ENCODE peak calls at places on chromosomes 13 and 19, in nine cellular contexts. G is CD8-positive, alpha-beta T cell; N is A549; X is fibroblast of mammary gland; W is heart left ventricle; U is astrocyte of the spinal cord; K is cardiac fibroblast; Q is mucosa of descending colon; A is upper lobe of left lung. P is an unnamed sample.
A peak's percentile ranks its signal among the peaks of the same experiment; 100 is the strongest.

GRCh38 chr19:58265100-58265499 is 13.7 kb upstream of the ZNF8 start:
- DNase-seq in G (no peak), N (no peak), X (no peak), W (no peak), U (no peak), K (no peak), Q (no peak), A (no peak), P (no peak)

GRCh38 chr13:90732049-90732448 is 615.4 kb upstream of the MIR17HG start:
- DNase-seq in G (no peak), N (peak; percentile 8), X (no peak), W (no peak), U (no peak), K (no peak), Q (no peak), A (no peak), P (no peak)

GRCh38 chr13:27830010-27830409 is 37.7 kb downstream of the GSX1 start:
- DNase-seq in G (peak; percentile 79), N (peak; percentile 35), X (no peak), W (peak; percentile 80), U (peak; percentile 15), K (peak; percentile 27), Q (peak; percentile 82), A (peak; percentile 93), P (no peak)

GRCh38 chr19:2782357-2782935 is 627 bp downstream of the SGTA start:
- DNase-seq in G (no peak), N (no peak), X (no peak), W (no peak), U (no peak), K (peak; percentile 15), Q (no peak), A (no peak), P (no peak)

GRCh38 chr13:40639226-40639681 is 27.2 kb downstream of the FOXO1 start:
- DNase-seq in G (no peak), N (no peak), X (peak; percentile 79), W (no peak), U (no peak), K (peak; percentile 67), Q (no peak), A (no peak), P (peak; percentile 70)

GRCh38 chr13:95073826-95074345 is 227.4 kb downstream of the ABCC4 start:
- DNase-seq in G (no peak), N (no peak), X (no peak), W (no peak), U (peak; percentile 18), K (no peak), Q (no peak), A (no peak), P (no peak)

GRCh38 chr19:12647490-12648071 is 19.0 kb downstream of the MAN2B1 start:
- DNase-seq in G (no peak), N (no peak), X (no peak), W (peak; percentile 81), U (no peak), K (peak; percentile 47), Q (peak; percentile 90), A (peak; percentile 89), P (no peak)

GRCh38 chr19:55258476-55258827 is 365 bp downstream of the PPP6R1 start:
- DNase-seq in G (no peak), N (no peak), X (no peak), W (no peak), U (no peak), K (no peak), Q (no peak), A (peak; percentile 91), P (no peak)

GRCh38 chr19:41746593-41747227 is 8.6 kb upstream of the CEACAM6 start:
- DNase-seq in G (peak; percentile 56), N (peak; percentile 87), X (peak; percentile 57), W (no peak), U (peak; percentile 36), K (peak; percentile 71), Q (no peak), A (no peak), P (no peak)

GRCh38 chr19:58509731-58510083 is 2.1 kb downstream of the SLC27A5 start:
- DNase-seq in G (no peak), N (no peak), X (no peak), W (no peak), U (no peak), K (no peak), Q (no peak), A (no peak), P (no peak)

GRCh38 chr13:60574706-60575105 is 177.7 kb downstream of the TDRD3 start:
- DNase-seq in G (no peak), N (no peak), X (no peak), W (no peak), U (no peak), K (no peak), Q (no peak), A (no peak), P (no peak)

GRCh38 chr19:29872224-29872731 is 60.5 kb downstream of the CCNE1 start:
- DNase-seq in G (no peak), N (peak; percentile 45), X (no peak), W (no peak), U (no peak), K (peak; percentile 36), Q (no peak), A (peak; percentile 65), P (no peak)

GRCh38 chr19:11295665-11296245 is at the start of gene TSPAN16:
- DNase-seq in G (no peak), N (no peak), X (no peak), W (no peak), U (no peak), K (no peak), Q (peak; percentile 46), A (no peak), P (no peak)
- TF ChIP-seq CTCF in G (no peak), N (no peak), X (no peak), W (no peak), U (peak; percentile 18), K (no peak), Q (no peak), A (no peak), P (peak; percentile 22)

DNA sequence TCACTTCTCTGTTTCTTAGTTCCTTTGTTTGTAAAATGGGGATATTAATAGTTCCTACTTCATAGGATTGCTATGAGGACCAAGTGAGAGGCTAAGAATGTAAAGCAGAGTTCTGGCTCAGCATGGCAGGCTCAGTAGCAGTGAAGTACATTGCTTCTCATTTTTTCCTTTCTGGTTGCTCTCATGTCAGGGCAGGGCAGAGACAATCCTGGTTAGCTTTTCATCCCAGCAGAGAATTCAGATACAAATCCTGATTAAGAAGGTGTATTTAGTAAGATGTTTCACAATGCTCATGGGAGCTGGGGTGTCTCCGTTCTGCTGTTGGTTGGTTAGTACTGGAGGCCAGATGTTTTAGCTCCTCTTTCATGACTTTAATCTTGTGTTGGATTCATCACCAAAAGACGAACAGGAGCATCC is 42.9 kb downstream of the WASF3 start:
- DNase-seq in G (no peak), N (no peak), X (peak; percentile 81), W (no peak), U (no peak), K (peak; percentile 46), Q (no peak), A (no peak), P (no peak)
- H3K4me3 ChIP-seq in G (no peak overlapping the region), N (no peak overlapping the region), X (no peak overlapping the region), W (no peak overlapping the region), U (no peak overlapping the region), K (no peak overlapping the region), Q (no peak overlapping the region), A (no peak overlapping the region), P (no peak overlapping the region)

GRCh38 chr19:1469936-1470863 is 8.8 kb downstream of the C19orf25 start:
- DNase-seq in G (peak; percentile 83), N (no peak), X (no peak), W (no peak), U (no peak), K (no peak), Q (peak; percentile 77), A (peak; percentile 90), P (no peak)

GRCh38 chr19:1470864-1471513 is 8.0 kb downstream of the C19orf25 start:
- DNase-seq in G (no peak), N (no peak), X (no peak), W (no peak), U (no peak), K (no peak), Q (no peak), A (peak; percentile 86), P (no peak)

GRCh38 chr19:1472227-1473055 is 6.6 kb downstream of the C19orf25 start:
- DNase-seq in G (no peak), N (no peak), X (no peak), W (no peak), U (no peak), K (no peak), Q (no peak), A (peak; percentile 80), P (no peak)

GRCh38 chr19:1473056-1473400 is 6.0 kb downstream of the C19orf25 start:
- DNase-seq in G (no peak), N (no peak), X (no peak), W (no peak), U (no peak), K (no peak), Q (peak; percentile 22), A (no peak), P (no peak)

GRCh38 chr19:1471514-1472107 is 7.4 kb downstream of the C19orf25 start:
- DNase-seq in G (no peak), N (no peak), X (no peak), W (no peak), U (no peak), K (no peak), Q (no peak), A (peak; percentile 29), P (no peak)
- TF ChIP-seq CTCF in G (no peak), N (no peak), X (peak; percentile 1), W (no peak), U (no peak), K (no peak), Q (no peak), A (no peak), P (peak; percentile 28)

GRCh38 chr13:30736461-30736860 is 1.1 kb downstream of the ALOX5AP start:
- DNase-seq in G (no peak), N (no peak), X (no peak), W (no peak), U (no peak), K (no peak), Q (no peak), A (no peak), P (no peak)

GRCh38 chr13:30738526-30738925 is 3.2 kb downstream of the ALOX5AP start:
- DNase-seq in G (no peak), N (no peak), X (no peak), W (no peak), U (no peak), K (no peak), Q (no peak), A (no peak), P (no peak)

GRCh38 chr13:30737511-30738342 is 2.4 kb downstream of the ALOX5AP start:
- DNase-seq in G (no peak), N (no peak), X (no peak), W (no peak), U (no peak), K (no peak), Q (no peak), A (no peak), P (no peak)

GRCh38 chr13:30735025-30735967 is at the start of gene ALOX5AP:
- DNase-seq in G (peak; percentile 65), N (no peak), X (no peak), W (no peak), U (no peak), K (no peak), Q (no peak), A (no peak), P (no peak)

DNA sequence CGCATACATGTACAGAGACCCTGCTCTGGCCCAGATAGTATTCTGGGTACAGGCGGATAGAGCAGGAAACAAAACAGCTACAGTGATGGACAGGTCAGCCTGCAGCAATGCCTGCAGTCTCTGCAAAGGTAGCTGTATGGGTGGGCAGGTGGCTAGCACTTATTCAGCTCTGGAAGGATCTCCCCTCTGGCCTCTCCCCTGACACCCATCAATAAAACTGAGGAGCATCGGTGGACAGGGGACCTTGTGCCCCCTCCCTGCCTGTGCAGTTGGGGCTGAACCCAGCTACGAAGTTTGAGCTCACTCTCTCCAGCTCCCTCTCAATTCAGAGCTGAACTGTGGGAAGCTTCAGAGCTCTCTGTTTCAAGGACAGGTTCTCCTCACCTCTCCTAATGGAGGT is 1.6 kb downstream of the ALOX5AP start:
- DNase-seq in G (no peak), N (no peak), X (no peak), W (no peak), U (no peak), K (no peak), Q (no peak), A (no peak), P (no peak)
- H3K4me3 ChIP-seq in G (peak overlapping the region; percentile 64), N (no peak overlapping the region), X (no peak overlapping the region), W (no peak overlapping the region), U (no peak overlapping the region), K (no peak overlapping the region), Q (no peak overlapping the region), A (no peak overlapping the region), P (no peak overlapping the region)

P was measured in epithelial cell of proximal tubule.